ENCODE peak calls at places on chromosomes 16 and 17, in seven cellular contexts. C is A549, K is transverse colon, E is ovary, V is esophagus muscularis mucosa, W is HepG2, H is tibial nerve. U is an unnamed sample.
A peak's percentile ranks its signal among the peaks of the same experiment; 100 is the strongest.

GRCh38 chr17:66711936-66712335 is 123.0 kb upstream of the CACNG5 start:
- DNase-seq in H (peak; percentile 69), V (no peak), C (no peak), K (peak; percentile 84), E (no peak), W (peak; percentile 71), U (peak; percentile 69)

GRCh38 chr16:116015-116414 is 22.5 kb downstream of the NPRL3 start:
- DNase-seq in E (no peak), W (no peak), H (no peak), V (no peak), C (no peak), K (no peak), U (no peak)

GRCh38 chr16:1601031-1601430 is 10.8 kb downstream of the IFT140 start:
- DNase-seq in H (no peak), W (no peak), V (no peak), K (no peak), C (no peak), E (no peak), U (no peak)

GRCh38 chr17:78279360-78279990 is 48.0 kb downstream of the TMEM235 start:
- DNase-seq in H (no peak), E (no peak), V (no peak), K (no peak), W (no peak), C (no peak), U (no peak)

GRCh38 chr17:62043140-62043539 is 21.9 kb downstream of the MED13 start:
- DNase-seq in V (no peak), W (no peak), K (no peak), C (no peak), E (no peak), H (no peak), U (no peak)

GRCh38 chr16:11128211-11129123 is 127.5 kb downstream of the SOCS1 start:
- DNase-seq in V (no peak), E (peak; percentile 32), K (no peak), W (no peak), H (no peak), C (no peak), U (peak; percentile 70)

GRCh38 chr16:19837984-19838707 is 46.5 kb downstream of the GPRC5B start:
- DNase-seq in K (no peak), H (no peak), W (no peak), E (no peak), V (no peak), C (no peak), U (no peak)

GRCh38 chr17:17940451-17940911 is 31.7 kb downstream of the TOM1L2 start:
- DNase-seq in W (no peak), E (no peak), C (no peak), H (no peak), K (no peak), V (no peak), U (no peak)

GRCh38 chr17:21010705-21011596 is 31.9 kb downstream of the USP22 start:
- DNase-seq in H (no peak), V (no peak), C (no peak), W (no peak), K (no peak), E (no peak), U (no peak)

GRCh38 chr17:42438600-42439567 is 15.8 kb upstream of the CAVIN1 start:
- DNase-seq in C (no peak), H (peak; percentile 46), V (no peak), W (peak; percentile 39), E (no peak), K (peak; percentile 56), U (peak; percentile 46)

GRCh38 chr17:36092228-36092627 is 2.3 kb upstream of the CCL3 start:
- DNase-seq in V (no peak), H (no peak), E (no peak), K (no peak), C (no peak), W (no peak), U (no peak)

GRCh38 chr17:82274134-82275020 is 877 bp upstream of the CSNK1D start:
- DNase-seq in H (no peak), W (no peak), V (no peak), C (no peak), K (no peak), E (no peak), U (no peak)

GRCh38 chr16:50538411-50539052 is 9.7 kb upstream of the NKD1 start:
- DNase-seq in K (no peak), V (no peak), C (no peak), E (no peak), W (no peak), H (no peak), U (no peak)

GRCh38 chr16:75044800-75045361 is 46.1 kb downstream of the ZNRF1 start:
- DNase-seq in H (peak; percentile 48), V (no peak), E (no peak), K (no peak), C (no peak), W (no peak), U (no peak)

GRCh38 chr17:72588561-72588960 is 467.7 kb downstream of the SOX9 start:
- DNase-seq in E (no peak), K (no peak), C (no peak), W (no peak), V (no peak), H (no peak), U (no peak)

GRCh38 chr17:68172461-68172954 is 75.3 kb upstream of the AMZ2 start:
- DNase-seq in K (peak; percentile 81), V (no peak), H (peak; percentile 90), W (peak; percentile 67), C (peak; percentile 18), E (peak; percentile 72), U (peak; percentile 82)

DNA sequence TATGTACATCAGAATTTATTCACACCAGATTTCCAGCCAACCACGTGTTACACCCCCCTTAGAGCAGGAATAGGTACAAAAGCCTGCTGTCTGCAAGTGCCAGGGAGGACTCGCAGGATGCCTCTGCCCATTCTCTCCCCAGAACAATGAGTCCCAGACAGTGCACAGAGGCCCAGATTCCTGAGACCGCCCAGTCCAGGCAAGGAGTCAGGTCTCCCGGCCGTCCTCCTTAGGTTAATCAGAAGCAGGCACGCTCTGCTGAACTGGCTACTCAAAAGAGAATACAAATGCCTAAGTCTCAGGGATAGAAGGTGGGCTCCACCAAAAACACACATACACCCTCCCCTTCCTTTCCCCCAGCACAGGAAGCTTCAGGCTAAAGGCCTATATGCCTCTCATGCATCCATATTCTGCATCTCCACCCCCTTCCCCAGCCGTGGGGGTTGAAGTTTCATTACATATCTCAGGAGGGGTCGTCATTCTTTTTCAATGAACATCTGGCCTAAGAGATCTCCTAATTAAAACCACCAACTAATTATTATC is 159.2 kb upstream of the CDH11 start:
- DNase-seq in W (no peak), E (no peak), V (no peak), K (no peak), C (no peak), H (no peak), U (no peak)
- TF ChIP-seq POLR2A in W (no peak), E (no peak), V (no peak), K (no peak), C (no peak), H (no peak), U (no peak)

DNA sequence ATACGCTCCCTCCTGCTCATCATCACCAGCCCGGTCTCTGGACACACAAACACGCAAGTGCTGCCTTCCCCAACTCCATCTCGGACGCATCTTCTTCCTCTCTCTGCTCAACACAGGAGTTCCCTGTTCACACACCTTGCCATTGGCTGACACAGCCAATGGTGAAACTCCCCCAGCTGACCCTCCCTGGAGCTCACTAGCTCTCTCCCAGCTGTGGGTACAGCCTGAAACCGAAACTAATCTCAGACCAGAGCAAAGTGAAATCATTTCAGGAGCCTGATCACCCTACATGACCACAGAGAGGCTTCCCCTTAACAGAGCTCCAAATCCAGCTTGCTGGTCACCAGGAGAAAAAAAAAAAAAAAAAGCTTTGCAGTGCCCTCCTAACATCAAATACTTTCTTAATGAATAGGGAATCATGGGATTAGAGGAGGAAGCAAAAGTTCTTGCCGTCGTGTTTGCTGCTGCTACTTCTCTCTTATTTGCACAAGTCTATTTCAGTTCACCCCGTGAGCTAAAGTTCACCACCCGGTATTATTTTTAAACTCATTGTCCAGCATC is 8.3 kb downstream of the CUEDC1 start:
- DNase-seq in E (peak; percentile 45), W (peak; percentile 80), H (no peak), V (no peak), C (peak; percentile 83), K (peak; percentile 67), U (peak; percentile 63)
- H3K4me3 ChIP-seq in E (peak overlapping the region; percentile 42), W (peak overlapping the region; percentile 44), H (peak overlapping the region; percentile 49), V (peak overlapping the region; percentile 50), C (peak overlapping the region; percentile 34), K (peak overlapping the region; percentile 14), U (peak overlapping the region; percentile 41)

GRCh38 chr16:4376820-4377572 is 5.3 kb downstream of the VASN start:
- DNase-seq in E (no peak), W (no peak), V (no peak), K (no peak), C (no peak), H (no peak), U (no peak)

GRCh38 chr16:4377573-4378146 is 6.0 kb downstream of the VASN start:
- DNase-seq in V (no peak), C (no peak), K (no peak), W (no peak), H (no peak), E (no peak), U (peak; percentile 53)

GRCh38 chr16:4379001-4379688 is 7.5 kb downstream of the VASN start:
- DNase-seq in V (no peak), H (no peak), E (no peak), C (no peak), K (no peak), W (no peak), U (no peak)

GRCh38 chr16:4376126-4376819 is 4.6 kb downstream of the VASN start:
- DNase-seq in H (peak; percentile 86), W (no peak), C (no peak), E (peak; percentile 97), V (peak; percentile 95), K (peak; percentile 76), U (peak; percentile 96)

DNA sequence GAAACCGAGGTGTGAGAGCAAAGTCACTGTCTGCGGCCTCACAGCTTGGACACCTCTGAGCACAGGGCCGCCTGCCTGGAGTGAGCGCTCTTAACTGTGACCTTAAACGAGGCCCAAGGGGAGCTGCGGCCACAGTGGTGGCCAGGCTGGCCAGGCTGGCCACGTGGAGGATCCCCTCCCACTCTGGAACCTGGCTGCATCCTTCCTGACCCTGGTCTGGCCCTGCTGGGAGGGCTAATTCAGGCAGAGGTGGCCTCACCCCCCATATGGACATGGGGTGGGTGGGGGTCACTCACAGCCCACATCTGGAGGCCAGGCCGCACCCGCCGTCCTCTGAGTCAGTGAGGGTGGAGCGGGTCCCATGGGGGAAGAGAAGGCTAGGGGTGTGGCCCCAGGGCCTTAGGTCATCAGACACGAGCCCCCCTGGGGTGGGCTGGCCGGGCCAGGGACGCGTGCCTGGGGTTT is 6.6 kb downstream of the VASN start:
- DNase-seq in W (no peak), C (no peak), K (no peak), V (no peak), H (no peak), E (no peak), U (no peak)
- TF ChIP-seq EP300 in W (no peak), C (no peak), K (no peak), V (no peak), H (no peak), E (no peak), U (no peak)

DNA sequence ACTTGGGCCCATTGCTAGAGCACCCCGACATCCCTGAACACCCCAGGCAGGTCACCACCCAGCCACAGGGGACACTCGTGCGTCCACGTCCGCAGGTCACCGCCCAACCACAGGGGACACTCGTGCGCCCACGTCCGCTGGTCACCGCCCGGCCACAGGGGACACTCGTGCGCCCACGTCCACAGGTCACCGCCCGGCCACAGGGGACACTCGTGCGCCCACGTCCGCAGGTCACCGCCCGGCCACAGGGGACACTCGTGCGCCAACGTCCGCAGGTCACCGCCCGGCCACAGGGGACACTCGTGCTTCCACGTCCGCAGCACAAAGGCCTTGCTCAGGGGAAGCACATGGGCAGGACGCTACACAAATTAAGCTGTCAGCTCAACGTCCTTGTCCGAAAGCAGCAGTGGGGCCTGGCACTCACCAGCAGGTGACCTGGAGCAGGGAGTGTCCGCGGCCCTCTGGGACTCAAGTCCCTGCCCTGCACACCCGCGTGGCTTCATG is 17.7 kb downstream of the GALNS start:
- DNase-seq in W (peak; percentile 71), V (no peak), E (no peak), K (no peak), H (no peak), C (no peak), U (no peak)
- TF ChIP-seq POLR2A in W (no peak), V (no peak), E (no peak), K (no peak), H (no peak), C (no peak), U (no peak)

U was measured in stomach.